ENCODE peak calls at places on chromosomes 16 and 17, in five cellular contexts. A is stimulated activated effector memory CD8-positive, alpha-beta T cell treated with anti-CD3 and anti-CD28 coated beads, Interleukin-12 subunit alpha, Interleukin-12 subunit beta, amount 100 ng/mL, for 72 hours; T is pons; X is activated T-cell treated with anti-CD3 and anti-CD28 coated beads, Interleukin-2, amount 50 U/mL, for 72 hours; L is cerebellum. B is an unnamed sample.

GRCh38 chr16:88128556-88128955 is 177.3 kb downstream of the BANP start:
- DNase-seq in A (no peak), T (no peak), X (no peak), L (no peak), B (no peak)

GRCh38 chr17:2900842-2901241 is 104.6 kb downstream of the RAP1GAP2 start:
- DNase-seq in A (no peak), T (no peak), X (no peak), L (no peak), B (no peak)

GRCh38 chr16:87201052-87201451 is 116.1 kb downstream of the C16orf95 start:
- DNase-seq in A (no peak), T (no peak), X (no peak), L (no peak), B (no peak)

GRCh38 chr17:55726440-55726839 is 3.8 kb upstream of the TMEM100 start:
- DNase-seq in A (no peak), T (peak), X (no peak), L (no peak), B (no peak)

GRCh38 chr16:77834600-77834963 is 46.2 kb downstream of the VAT1L start:
- DNase-seq in A (no peak), T (no peak), X (no peak), L (no peak), B (no peak)

GRCh38 chr16:86604436-86605220 is 26.3 kb downstream of the FOXL1 start:
- DNase-seq in A (no peak), T (no peak), X (peak), L (no peak), B (peak)

GRCh38 chr17:41428591-41429326 is 4.4 kb upstream of the KRT37 start:
- DNase-seq in A (no peak), T (no peak), X (no peak), L (no peak), B (no peak)

GRCh38 chr16:5015351-5015750 is 18.4 kb downstream of the NAGPA start:
- DNase-seq in A (no peak), T (no peak), X (no peak), L (no peak), B (no peak)

GRCh38 chr17:19343671-19344151 is 18.8 kb downstream of the B9D1 start:
- DNase-seq in A (no peak), T (no peak), X (no peak), L (no peak), B (no peak)